ENCODE peak calls at places on chromosomes 4 and X, in seven cellular contexts. B is foreskin fibroblast, C is WERI-Rb-1, R is iris pigment epithelial cell, G is fibroblast of lung, W is myocyte, Y is occipital lobe. X is an unnamed sample.

GRCh38 chr4:188297873-188298272 is 158.6 kb downstream of the TRIML1 start:
- DNase-seq in B (peak), W (no peak), R (peak), Y (no peak), C (no peak), G (no peak), X (no peak)

GRCh38 chr4:780730-781492 is 45.0 kb downstream of the CPLX1 start:
- DNase-seq in B (no peak), Y (no peak), R (no peak), W (no peak), C (peak), G (no peak), X (no peak)

GRCh38 chr4:54843106-54843505 is 185.3 kb downstream of the KIT start:
- DNase-seq in Y (no peak), C (no peak), W (no peak), B (no peak), G (no peak), R (no peak), X (no peak)

GRCh38 chr4:173990126-173990878 is 293.2 kb downstream of the FBXO8 start:
- DNase-seq in B (peak), C (peak), W (peak), Y (no peak), R (peak), G (peak), X (peak)

GRCh38 chrX:13151806-13152510 is 107.5 kb upstream of the FAM9C start:
- DNase-seq in C (no peak), B (no peak), Y (no peak), G (peak), R (no peak), W (peak), X (peak)

GRCh38 chr4:143202824-143203223 is 18.1 kb downstream of the USP38 start:
- DNase-seq in C (no peak), R (no peak), Y (no peak), G (no peak), W (no peak), B (peak), X (no peak)

GRCh38 chr4:185099024-185099682 is 43.9 kb upstream of the SLC25A4 start:
- DNase-seq in Y (no peak), B (no peak), G (no peak), R (no peak), C (no peak), W (no peak), X (no peak)

GRCh38 chr4:7403001-7403400 is 31.7 kb downstream of the PSAPL1 start:
- DNase-seq in B (no peak), R (no peak), Y (no peak), C (no peak), G (peak), W (peak), X (peak)

GRCh38 chrX:37976153-37976552 is 30.2 kb upstream of the SYTL5 start:
- DNase-seq in B (no peak), Y (no peak), R (peak), W (no peak), G (peak), C (no peak), X (peak)

GRCh38 chrX:68490644-68491043 is 8.2 kb upstream of the YIPF6 start:
- DNase-seq in B (peak), Y (no peak), C (peak), R (peak), G (no peak), W (peak), X (no peak)

GRCh38 chr4:84938316-84938715 is 28.2 kb downstream of the WDFY3 start:
- DNase-seq in W (peak), B (peak), Y (no peak), C (no peak), G (peak), R (peak), X (peak)

GRCh38 chrX:44178271-44178670 is 165.2 kb downstream of the EFHC2 start:
- DNase-seq in Y (no peak), C (no peak), G (no peak), B (no peak), W (no peak), R (no peak), X (no peak)

GRCh38 chr4:86482851-86483490 is 111.1 kb upstream of the PTPN13 start:
- DNase-seq in C (no peak), Y (no peak), G (peak), B (peak), R (peak), W (no peak), X (no peak)

GRCh38 chrX:16839852-16840460 is 30.2 kb downstream of the RBBP7 start:
- DNase-seq in G (peak), B (peak), W (peak), Y (peak), C (peak), R (peak), X (peak)

GRCh38 chrX:152832520-152832919 is 1.7 kb downstream of the NSDHL start:
- DNase-seq in Y (no peak), G (no peak), W (no peak), B (no peak), R (no peak), C (no peak), X (no peak)

X was measured in astrocyte.